ENCODE peak calls at places on chromosomes 5 and 9, in eight cellular contexts. Z, I, P, M, L, B, Y and W are unnamed samples.

GRCh38 chr9:97363661-97364299 is 48.1 kb upstream of the TDRD7 start:
- DNase-seq in Z (no peak), L (no peak), Y (no peak), P (no peak), I (no peak), M (no peak), B (no peak), W (no peak)

GRCh38 chr5:122170630-122171029 is 41.3 kb downstream of the ZNF474 start:
- DNase-seq in I (no peak), M (no peak), B (peak; percentile 40), Z (no peak), Y (no peak), P (no peak), L (no peak), W (no peak)

GRCh38 chr9:115154969-115155534 is 37.1 kb upstream of the TNC start:
- DNase-seq in B (no peak), L (no peak), M (no peak), Z (no peak), Y (no peak), P (no peak), I (no peak), W (no peak)

GRCh38 chr5:148120317-148120716 is 48.0 kb upstream of the SPINK14 start:
- DNase-seq in I (no peak), P (no peak), Y (no peak), B (no peak), Z (no peak), M (no peak), L (no peak), W (no peak)

GRCh38 chr9:113966394-113966793 is 90.3 kb downstream of the ZNF618 start:
- DNase-seq in L (no peak), I (peak; percentile 27), B (no peak), M (no peak), Z (no peak), Y (no peak), P (no peak), W (no peak)

GRCh38 chr9:19650292-19650691 is 138.5 kb downstream of the SLC24A2 start:
- DNase-seq in P (no peak), I (no peak), M (no peak), L (no peak), Z (no peak), B (no peak), Y (no peak), W (no peak)

GRCh38 chr5:123460296-123460729 is 37.1 kb upstream of the CEP120 start:
- DNase-seq in P (no peak), Y (no peak), M (no peak), L (no peak), Z (peak; percentile 0), B (no peak), I (no peak), W (no peak)

GRCh38 chr9:3746296-3747275 is 220.8 kb upstream of the RFX3 start:
- DNase-seq in L (no peak), Y (no peak), I (no peak), Z (no peak), B (no peak), M (no peak), P (no peak), W (no peak)

GRCh38 chr9:17597977-17598376 is 19.1 kb downstream of the SH3GL2 start:
- DNase-seq in B (no peak), L (no peak), Y (no peak), P (no peak), M (no peak), Z (no peak), I (no peak), W (no peak)

GRCh38 chr5:38451372-38451735 is 105.1 kb downstream of the LIFR start:
- DNase-seq in I (no peak), Y (no peak), B (no peak), L (no peak), P (no peak), M (no peak), Z (no peak), W (no peak)

GRCh38 chr9:127741831-127742434 is 6.8 kb upstream of the TOR2A start:
- DNase-seq in B (peak; percentile 97), Y (peak; percentile 89), P (peak; percentile 76), Z (no peak), I (peak; percentile 81), L (no peak), M (peak; percentile 80), W (peak; percentile 89)

GRCh38 chr9:72661401-72662135 is 140.2 kb downstream of the TMC1 start:
- DNase-seq in Y (no peak), L (no peak), I (no peak), P (no peak), M (no peak), B (no peak), Z (no peak), W (no peak)

GRCh38 chr5:165630211-165630866 is 2124.9 kb downstream of the MAT2B start:
- DNase-seq in B (peak; percentile 86), I (no peak), M (no peak), Z (no peak), Y (peak; percentile 29), P (peak; percentile 40), L (no peak), W (no peak)

DNA sequence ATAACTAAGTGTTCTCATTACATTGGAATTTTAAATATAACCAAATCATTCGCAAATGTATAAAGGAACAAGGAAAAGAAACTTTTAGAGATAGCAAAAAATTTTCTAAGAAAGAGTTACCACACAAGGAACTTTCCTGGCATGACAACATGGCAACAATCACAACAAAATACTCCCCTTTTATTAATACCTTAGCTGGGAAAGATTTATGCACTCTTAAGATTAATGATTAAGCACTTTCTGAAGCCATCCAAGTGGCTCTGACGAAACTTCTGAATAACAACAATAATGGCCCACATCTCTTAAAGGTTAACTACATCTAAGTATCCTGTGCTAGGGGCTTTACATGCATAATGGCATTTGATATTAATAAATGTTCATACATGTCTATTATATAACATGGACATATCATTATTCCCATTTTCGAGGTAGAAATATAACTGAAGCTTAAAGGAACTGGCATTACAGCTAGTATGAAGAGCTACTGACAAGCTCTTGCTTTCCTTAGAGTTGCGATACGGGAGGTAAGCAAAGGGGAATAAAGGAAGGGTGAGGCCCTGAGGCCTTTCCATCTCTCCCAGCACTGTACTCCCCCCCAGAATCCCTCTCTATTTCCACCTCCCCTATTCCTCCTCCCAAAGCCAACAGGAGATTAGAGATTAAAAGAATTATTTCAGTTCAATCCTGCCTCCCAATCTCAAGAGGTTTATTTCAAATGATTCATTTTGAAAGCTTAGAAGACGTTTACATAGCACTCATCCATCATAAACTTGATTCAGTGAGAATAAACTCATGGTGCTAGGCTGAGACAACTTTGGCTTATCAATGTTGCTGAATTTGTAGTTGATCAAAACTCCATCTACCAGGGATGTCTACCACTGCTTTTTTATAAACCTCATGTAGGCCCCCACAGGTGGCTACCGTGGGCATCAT is 9.7 kb downstream of the MTMR12 start:
- DNase-seq in M (no peak), L (no peak), Y (no peak), I (no peak), Z (no peak), B (no peak), P (no peak), W (no peak)
- H3K27ac ChIP-seq in M (peak overlapping the region; percentile 57), L (no peak overlapping the region), Y (no peak overlapping the region), I (no peak overlapping the region), Z (no peak overlapping the region), B (no peak overlapping the region), P (no peak overlapping the region), W (peak overlapping the region; percentile 33)

DNA sequence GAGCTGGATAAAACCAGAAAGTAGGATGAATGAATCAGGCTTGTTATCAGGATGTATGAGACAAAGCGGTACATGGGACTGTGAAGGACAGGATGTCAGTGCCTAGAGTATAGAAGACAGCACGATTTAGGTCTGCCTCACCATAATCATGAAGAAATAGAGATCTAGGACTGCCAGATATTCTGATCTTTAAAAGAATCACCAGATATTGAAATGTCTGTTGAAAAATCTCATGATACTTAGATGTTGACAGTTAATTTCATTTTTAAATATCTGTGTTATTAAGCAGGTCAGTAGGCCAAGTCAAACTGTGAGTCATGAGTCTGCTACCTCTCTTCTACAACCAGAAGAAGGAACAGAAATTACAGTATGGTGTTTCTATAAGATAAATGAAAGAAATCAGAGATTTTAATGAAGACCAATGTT is 65.0 kb downstream of the ST8SIA4 start:
- DNase-seq in Z (no peak), B (no peak), L (no peak), I (no peak), Y (no peak), P (no peak), M (no peak), W (no peak)
- H3K4me1 ChIP-seq in Z (peaks cover 6% of the 10 kb centered on the region), B (no peaks in the 10 kb centered on the region), L (peaks cover 15% of the 10 kb centered on the region), I (peaks cover 25% of the 10 kb centered on the region), Y (no peaks in the 10 kb centered on the region), P (no peaks in the 10 kb centered on the region), M (peaks cover 55% of the 10 kb centered on the region), W (peaks cover 22% of the 10 kb centered on the region)

GRCh38 chr5:142326480-142326938 is 1.7 kb upstream of the SPRY4 start:
- DNase-seq in P (no peak), B (no peak), L (no peak), M (no peak), I (no peak), Z (no peak), Y (no peak), W (no peak)
- H3K27ac ChIP-seq in P (peak overlapping the region; percentile 91), B (no peak overlapping the region), L (peak overlapping the region; percentile 38), M (peak overlapping the region; percentile 69), I (peak overlapping the region; percentile 98), Z (no peak overlapping the region), Y (peak overlapping the region; percentile 96), W (peak overlapping the region; percentile 95)

DNA sequence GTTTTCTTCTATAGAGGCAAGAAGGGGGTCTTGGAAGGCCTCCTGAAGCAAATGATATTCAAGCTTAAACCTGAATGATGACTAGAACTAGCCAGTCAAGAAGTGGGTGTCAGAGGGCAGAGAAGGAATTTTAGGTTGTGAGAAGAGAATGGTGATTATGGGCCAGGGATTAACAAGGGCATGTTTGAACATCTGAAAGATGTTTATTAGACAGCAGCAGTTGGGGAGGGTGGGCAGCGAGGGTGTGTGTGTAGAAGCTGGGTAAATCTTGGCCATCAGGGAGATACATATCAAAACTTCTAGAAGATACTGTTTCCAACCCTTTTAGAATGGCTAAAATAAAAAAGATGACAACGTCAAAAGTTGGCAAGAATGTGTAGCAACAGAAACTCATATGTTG is 54.5 kb downstream of the MAN2A1 start:
- DNase-seq in Y (no peak), B (no peak), I (no peak), M (no peak), Z (no peak), L (no peak), P (no peak), W (no peak)
- H3K4me1 ChIP-seq in Y (no peaks in the 10 kb centered on the region), B (peaks cover 54% of the 10 kb centered on the region), I (peaks cover 23% of the 10 kb centered on the region), M (peaks cover 23% of the 10 kb centered on the region), Z (no peaks in the 10 kb centered on the region), L (peaks cover 28% of the 10 kb centered on the region), P (peaks cover 22% of the 10 kb centered on the region), W (peaks cover 21% of the 10 kb centered on the region)

DNA sequence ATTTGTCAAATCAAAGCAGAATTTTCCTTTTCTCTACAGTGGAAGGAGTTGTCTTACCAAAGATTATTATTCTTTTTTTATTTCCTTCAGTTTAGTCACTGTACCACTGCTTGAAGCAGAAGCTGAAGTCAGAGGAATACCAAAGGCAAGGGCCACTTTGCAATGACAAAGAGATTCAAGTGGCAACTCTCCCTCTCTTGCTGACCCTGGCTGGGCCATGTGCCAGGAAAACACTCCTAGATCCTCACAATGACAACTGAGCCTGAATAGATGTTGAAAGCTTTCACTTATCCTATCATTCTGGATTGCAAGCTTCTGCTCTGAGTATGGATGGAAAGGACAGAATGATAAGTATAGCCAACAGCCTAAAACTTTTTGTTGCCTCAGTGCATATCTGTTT is 618.3 kb downstream of the NR2F1-AS1 start:
- DNase-seq in L (no peak), Y (no peak), I (no peak), P (no peak), Z (no peak), B (no peak), M (no peak), W (no peak)
- H3K27ac ChIP-seq in L (no peak overlapping the region), Y (no peak overlapping the region), I (no peak overlapping the region), P (no peak overlapping the region), Z (no peak overlapping the region), B (no peak overlapping the region), M (no peak overlapping the region), W (no peak overlapping the region)